ENCODE peak calls at places on chromosomes 13 and 19, in six cellular contexts. L, K, R, G, Y and J are unnamed samples.

GRCh38 chr19:33904681-33905080 is 108.0 kb downstream of the KCTD15 start:
- DNase-seq in L (no peak), R (no peak), K (no peak), G (no peak), Y (peak; percentile 20), J (peak; percentile 51)

GRCh38 chr13:66313408-66313807 is 916.7 kb downstream of the PCDH9 start:
- DNase-seq in G (no peak), Y (no peak), K (no peak), R (no peak), L (no peak), J (no peak)

GRCh38 chr19:49744946-49745381 is 18.1 kb downstream of the TSKS start:
- DNase-seq in K (no peak), G (no peak), R (peak; percentile 80), Y (no peak), L (no peak), J (no peak)

GRCh38 chr19:38812004-38812840 is 523 bp downstream of the LGALS4 start:
- DNase-seq in Y (no peak), R (no peak), L (no peak), K (no peak), G (no peak), J (no peak)

GRCh38 chr13:26921918-26922317 is 161.3 kb upstream of the GPR12 start:
- DNase-seq in G (no peak), Y (no peak), R (no peak), L (no peak), K (no peak), J (no peak)

GRCh38 chr19:11091343-11092153 is 2.3 kb downstream of the LDLR start:
- DNase-seq in R (peak; percentile 31), K (peak; percentile 67), Y (no peak), L (peak; percentile 9), G (peak; percentile 90), J (no peak)

GRCh38 chr13:100234524-100235136 is 145.7 kb downstream of the PCCA start:
- DNase-seq in G (peak; percentile 55), K (no peak), Y (no peak), L (no peak), R (no peak), J (no peak)

GRCh38 chr19:50607874-50608785 is 31.6 kb downstream of the SYT3 start:
- DNase-seq in K (peak; percentile 42), Y (no peak), L (peak; percentile 8), R (peak; percentile 94), G (peak; percentile 67), J (peak; percentile 50)

GRCh38 chr19:8404391-8405151 is 8.5 kb upstream of the MARCHF2 start:
- DNase-seq in G (no peak), R (peak; percentile 46), K (no peak), Y (peak; percentile 55), L (no peak), J (peak; percentile 53)

GRCh38 chr13:24459234-24459633 is 53.3 kb downstream of the PARP4 start:
- DNase-seq in Y (no peak), R (no peak), L (no peak), G (peak; percentile 90), K (no peak), J (no peak)

GRCh38 chr19:12521996-12522395 is 29.3 kb downstream of the ZNF564 start:
- DNase-seq in R (no peak), G (no peak), Y (no peak), K (no peak), L (no peak), J (no peak)

GRCh38 chr19:16330811-16331690 is 6.4 kb downstream of the KLF2 start:
- DNase-seq in G (no peak), K (no peak), R (no peak), L (no peak), Y (no peak), J (no peak)

GRCh38 chr19:17948967-17949930 is 16.4 kb downstream of the CCDC124 start:
- DNase-seq in L (no peak), G (no peak), K (no peak), Y (peak; percentile 50), R (no peak), J (no peak)

GRCh38 chr19:6062274-6062673 is 48.0 kb downstream of the RFX2 start:
- DNase-seq in K (peak; percentile 28), R (peak; percentile 29), Y (no peak), L (no peak), G (no peak), J (peak; percentile 64)

GRCh38 chr19:49764341-49764740 is 1.2 kb upstream of the TSKS start:
- DNase-seq in G (no peak), L (no peak), R (no peak), Y (no peak), K (no peak), J (no peak)

GRCh38 chr13:33279898-33280549 is 5.5 kb downstream of the STARD13 start:
- DNase-seq in K (no peak), G (peak; percentile 71), R (no peak), Y (no peak), L (peak; percentile 47), J (no peak)

GRCh38 chr19:58562126-58563033 is 4.0 kb upstream of the UBE2M start:
- DNase-seq in R (no peak), K (peak; percentile 48), L (no peak), Y (peak; percentile 76), G (peak; percentile 39), J (peak; percentile 57)

GRCh38 chr19:58563034-58563573 is 4.7 kb upstream of the UBE2M start:
- DNase-seq in Y (peak; percentile 75), L (no peak), R (no peak), G (no peak), K (peak; percentile 37), J (peak; percentile 75)

GRCh38 chr19:58560921-58561320 is 2.5 kb upstream of the UBE2M start:
- DNase-seq in Y (peak; percentile 28), R (no peak), L (no peak), G (no peak), K (no peak), J (no peak)

GRCh38 chr19:58560007-58560887 is 1.8 kb upstream of the UBE2M start:
- DNase-seq in K (no peak), Y (peak; percentile 62), G (no peak), L (no peak), R (no peak), J (peak; percentile 27)

DNA sequence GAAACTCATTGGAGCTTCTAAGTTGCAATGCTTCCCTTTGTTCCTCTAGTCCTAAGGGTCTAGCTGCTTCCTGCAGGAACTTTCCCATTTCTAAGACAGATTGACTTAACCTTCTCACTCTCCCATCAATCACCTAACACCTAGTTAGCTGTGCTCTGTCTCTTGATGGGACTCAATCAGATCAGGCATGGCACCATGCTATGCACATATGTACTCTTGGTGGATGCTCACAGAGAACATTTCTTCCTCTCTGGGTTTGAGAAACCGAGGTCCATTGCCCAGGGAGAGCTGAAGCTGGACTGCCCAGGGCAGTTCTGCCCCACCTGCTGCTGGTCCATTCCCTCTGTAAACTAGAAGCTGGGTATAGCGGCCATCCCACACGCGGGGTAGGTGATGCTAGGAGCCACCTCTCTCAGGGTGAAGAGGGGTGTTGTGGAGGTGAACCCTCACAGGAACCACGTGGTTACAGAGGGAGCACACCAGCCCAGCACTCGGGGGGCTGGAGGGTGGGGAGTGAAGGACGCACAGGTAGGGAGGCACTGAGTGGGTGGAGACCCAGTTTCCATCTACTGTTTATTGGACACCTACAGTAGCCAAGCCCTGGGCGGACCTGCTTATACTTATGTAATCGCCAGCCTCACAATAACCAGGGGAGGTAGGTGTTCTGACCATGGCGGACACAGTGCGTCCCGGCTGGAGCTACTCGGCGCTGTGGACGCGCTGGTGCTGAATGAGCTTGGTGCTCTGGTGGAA is 3.1 kb upstream of the UBE2M start:
- DNase-seq in R (no peak), Y (no peak), K (no peak), G (no peak), L (no peak), J (no peak)
- H3K4me3 ChIP-seq in R (peak overlapping the region; percentile 22), Y (peak overlapping the region; percentile 37), K (peak overlapping the region; percentile 44), G (no peak overlapping the region), L (peak overlapping the region; percentile 46), J (no peak overlapping the region)

DNA sequence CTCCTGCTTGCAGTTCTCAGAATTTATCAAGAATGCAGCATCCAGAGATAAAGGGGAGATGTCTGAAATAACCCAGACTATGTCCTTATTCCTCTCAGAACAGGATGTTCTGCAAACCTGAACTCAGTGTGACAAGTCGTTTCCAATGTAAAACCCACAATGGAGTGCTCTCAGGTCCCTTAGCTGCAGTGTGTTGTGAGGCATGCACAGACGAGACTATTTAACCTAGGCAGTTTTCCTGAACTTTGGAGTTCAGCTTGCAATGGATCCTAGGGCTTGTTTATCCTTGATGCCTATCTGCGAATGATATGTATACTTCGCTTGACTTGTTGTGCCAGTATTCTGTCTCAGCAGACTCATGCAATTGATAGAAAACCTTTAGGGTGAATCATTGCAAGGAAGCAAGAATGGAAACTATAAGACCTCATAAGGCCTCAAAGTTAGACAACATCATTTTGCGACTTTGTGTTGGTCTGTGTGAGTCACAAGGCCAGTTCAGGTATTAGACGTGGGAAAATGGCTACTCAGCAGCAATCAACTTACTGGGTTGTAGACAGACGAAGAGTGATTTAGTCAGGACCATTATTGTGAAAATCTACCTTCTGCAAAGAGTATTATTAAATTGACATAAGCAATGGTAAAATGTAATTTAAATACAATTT is 2439.9 kb upstream of the PCDH20 start:
- DNase-seq in Y (no peak), G (peak; percentile 52), R (no peak), L (no peak), K (no peak), J (no peak)
- TF ChIP-seq POLR2A in Y (no peak), G (no peak), R (no peak), L (no peak), K (no peak), J (no peak)

GRCh38 chr13:37914781-37915391 is 45.3 kb upstream of the TRPC4 start:
- DNase-seq in R (no peak), G (peak; percentile 11), Y (no peak), L (no peak), K (no peak), J (no peak)

GRCh38 chr13:37918116-37919100 is 48.8 kb upstream of the TRPC4 start:
- DNase-seq in G (no peak), R (no peak), L (no peak), K (no peak), Y (no peak), J (no peak)

GRCh38 chr13:37923236-37923635 is 53.7 kb upstream of the TRPC4 start:
- DNase-seq in G (no peak), R (no peak), L (no peak), Y (no peak), K (no peak), J (no peak)

DNA sequence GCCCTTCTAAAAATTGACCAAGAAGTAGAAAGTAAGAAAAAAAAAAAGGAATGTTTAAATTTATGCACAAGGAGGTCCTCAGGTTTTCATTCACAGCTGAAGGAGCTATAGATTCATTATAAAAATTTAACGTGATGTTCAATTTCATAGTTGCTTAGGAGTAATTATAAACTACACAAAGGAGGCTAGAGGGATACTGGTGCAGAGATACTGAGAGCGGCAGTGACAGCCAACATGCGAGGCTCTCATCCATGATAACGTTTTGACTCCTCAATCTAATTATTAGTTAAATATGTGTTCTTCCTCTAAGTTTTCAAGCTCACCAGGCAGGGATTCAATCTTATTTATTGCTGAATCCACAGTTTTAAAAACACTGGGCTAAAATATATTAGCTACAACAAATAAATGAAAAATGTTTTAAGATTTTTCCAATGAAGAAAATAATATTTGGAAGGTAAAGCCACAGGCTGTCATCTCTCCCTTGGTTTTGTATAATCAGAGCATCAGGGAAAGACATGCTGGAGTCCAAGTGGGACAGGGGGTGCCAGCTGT is 49.8 kb upstream of the TRPC4 start:
- DNase-seq in K (no peak), L (no peak), G (no peak), R (no peak), Y (no peak), J (no peak)
- H3K4me3 ChIP-seq in K (peak overlapping the region; percentile 16), L (no peak overlapping the region), G (no peak overlapping the region), R (no peak overlapping the region), Y (peak overlapping the region; percentile 5), J (no peak overlapping the region)

GRCh38 chr19:42350417-42350816 is 25.0 kb downstream of the MEGF8 start:
- DNase-seq in G (no peak), K (no peak), Y (no peak), L (no peak), R (no peak), J (no peak)
- TF ChIP-seq POLR2A in G (no peak), K (no peak), Y (no peak), L (no peak), R (no peak), J (no peak)